ENCODE peak calls at places on chromosomes 3 and 15, in five cellular contexts. One of them, this sample, is unnamed.

GRCh38 chr3:42101048-42101447 is 9.9 kb downstream of the TRAK1 start:
- DNase-seq in ovary: no peak
- DNase-seq in heart right ventricle: peak
- DNase-seq in neural progenitor cell: no peak
- DNase-seq in HFF-Myc: no peak
- DNase-seq in this sample: peak

GRCh38 chr3:117510396-117510795 is 800.8 kb downstream of the TUSC7 start:
- DNase-seq in ovary: no peak
- DNase-seq in heart right ventricle: no peak
- DNase-seq in neural progenitor cell: no peak
- DNase-seq in HFF-Myc: no peak
- DNase-seq in this sample: no peak

GRCh38 chr15:36428102-36428845 is 151.2 kb upstream of the CDIN1 start:
- DNase-seq in ovary: no peak
- DNase-seq in heart right ventricle: no peak
- DNase-seq in neural progenitor cell: no peak
- DNase-seq in HFF-Myc: peak
- DNase-seq in this sample: no peak

GRCh38 chr15:89197503-89197971 is 23.8 kb downstream of the RLBP1 start:
- DNase-seq in ovary: no peak
- DNase-seq in heart right ventricle: no peak
- DNase-seq in neural progenitor cell: peak
- DNase-seq in HFF-Myc: no peak
- DNase-seq in this sample: no peak

GRCh38 chr15:58240191-58240932 is 102.2 kb downstream of the AQP9 start:
- DNase-seq in ovary: no peak
- DNase-seq in heart right ventricle: no peak
- DNase-seq in neural progenitor cell: no peak
- DNase-seq in HFF-Myc: no peak
- DNase-seq in this sample: no peak

GRCh38 chr3:50583897-50584296 is 14.6 kb downstream of the HEMK1 start:
- DNase-seq in ovary: no peak
- DNase-seq in heart right ventricle: peak
- DNase-seq in neural progenitor cell: no peak
- DNase-seq in HFF-Myc: no peak
- DNase-seq in this sample: peak

GRCh38 chr3:71444028-71444860 is 139.3 kb downstream of the FOXP1 start:
- DNase-seq in ovary: no peak
- DNase-seq in heart right ventricle: no peak
- DNase-seq in neural progenitor cell: no peak
- DNase-seq in HFF-Myc: peak
- DNase-seq in this sample: no peak

GRCh38 chr15:63405683-63406456 is 24.2 kb upstream of the CA12 start:
- DNase-seq in ovary: no peak
- DNase-seq in heart right ventricle: no peak
- DNase-seq in neural progenitor cell: no peak
- DNase-seq in HFF-Myc: no peak
- DNase-seq in this sample: peak

GRCh38 chr15:39804026-39804425 is 21.4 kb upstream of the FSIP1 start:
- DNase-seq in ovary: no peak
- DNase-seq in heart right ventricle: no peak
- DNase-seq in neural progenitor cell: no peak
- DNase-seq in HFF-Myc: no peak
- DNase-seq in this sample: no peak

GRCh38 chr15:98657721-98658120 is 9.4 kb downstream of the IGF1R start:
- DNase-seq in ovary: no peak
- DNase-seq in heart right ventricle: no peak
- DNase-seq in neural progenitor cell: no peak
- DNase-seq in HFF-Myc: no peak
- DNase-seq in this sample: no peak

GRCh38 chr3:105906834-105907233 is 38.0 kb upstream of the CBLB start:
- DNase-seq in ovary: no peak
- DNase-seq in heart right ventricle: no peak
- DNase-seq in neural progenitor cell: no peak
- DNase-seq in HFF-Myc: no peak
- DNase-seq in this sample: peak

GRCh38 chr3:40847571-40847992 is 322.8 kb downstream of the ZNF621 start:
- DNase-seq in ovary: no peak
- DNase-seq in heart right ventricle: no peak
- DNase-seq in neural progenitor cell: peak
- DNase-seq in HFF-Myc: no peak
- DNase-seq in this sample: no peak

GRCh38 chr3:17590465-17590864 is 152.0 kb downstream of the TBC1D5 start:
- DNase-seq in ovary: no peak
- DNase-seq in heart right ventricle: no peak
- DNase-seq in neural progenitor cell: no peak
- DNase-seq in HFF-Myc: no peak
- DNase-seq in this sample: no peak

GRCh38 chr15:89167267-89168176 is 53.9 kb downstream of the RLBP1 start:
- DNase-seq in ovary: no peak
- DNase-seq in heart right ventricle: no peak
- DNase-seq in neural progenitor cell: no peak
- DNase-seq in HFF-Myc: peak
- DNase-seq in this sample: peak

GRCh38 chr15:67641453-67641852 is 99.0 kb downstream of the MAP2K5 start:
- DNase-seq in ovary: no peak
- DNase-seq in heart right ventricle: no peak
- DNase-seq in neural progenitor cell: no peak
- DNase-seq in HFF-Myc: no peak
- DNase-seq in this sample: no peak
- TF ChIP-seq CTCF in ovary: no peak
- TF ChIP-seq CTCF in heart right ventricle: no peak
- TF ChIP-seq CTCF in neural progenitor cell: peak
- TF ChIP-seq CTCF in HFF-Myc: no peak
- TF ChIP-seq CTCF in this sample: no peak

DNA sequence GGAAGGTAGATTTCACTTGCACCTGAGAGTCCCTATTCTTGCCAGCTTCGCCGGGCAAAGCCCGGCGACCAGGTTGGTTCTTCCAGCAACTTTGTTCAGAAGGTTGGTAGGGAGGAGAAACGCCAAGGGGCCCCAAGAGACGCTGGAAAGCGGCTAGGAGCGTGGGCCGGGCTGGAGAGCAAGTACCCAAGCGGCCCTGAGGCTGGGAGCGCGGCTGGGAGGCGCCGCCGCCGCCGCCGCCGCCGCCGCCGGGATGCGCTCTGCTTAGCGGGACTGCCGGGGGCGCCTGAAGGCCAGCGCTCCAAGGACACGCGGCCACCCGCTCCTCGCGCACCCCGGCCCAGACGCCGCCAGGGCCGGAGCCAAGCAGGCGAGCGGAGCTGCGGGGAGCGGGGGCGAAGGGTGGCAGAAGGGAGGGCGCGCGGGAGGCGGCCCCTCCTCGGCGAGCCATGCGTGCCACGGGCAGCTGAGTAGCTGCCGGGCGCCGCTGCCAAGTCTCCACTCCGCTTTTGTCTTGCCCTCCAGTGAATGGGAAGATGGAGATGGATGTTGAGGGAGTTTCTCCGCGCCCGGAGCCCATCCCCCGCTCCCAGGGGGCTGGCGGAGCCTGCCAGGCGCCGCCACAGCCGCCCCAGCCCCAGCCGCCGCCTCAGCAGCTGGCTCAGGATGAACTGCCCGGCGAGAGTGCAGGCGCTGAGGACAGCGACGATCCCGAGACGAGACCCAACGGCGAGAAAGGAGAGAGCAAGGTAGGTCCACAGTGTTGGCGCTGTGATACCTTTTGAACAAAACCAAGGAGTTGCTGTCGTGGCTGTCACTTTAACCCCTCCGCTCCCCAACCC is 227.3 kb upstream of the AZI2 start:
- DNase-seq in ovary: peak
- DNase-seq in heart right ventricle: peak
- DNase-seq in neural progenitor cell: peak
- DNase-seq in HFF-Myc: no peak
- DNase-seq in this sample: no peak
- H3K4me3 ChIP-seq in ovary: peak
- H3K4me3 ChIP-seq in heart right ventricle: peak
- H3K4me3 ChIP-seq in neural progenitor cell: peak
- H3K4me3 ChIP-seq in HFF-Myc: peak
- H3K4me3 ChIP-seq in this sample: peak

GRCh38 chr3:99013077-99013476 is 111.6 kb upstream of the DCBLD2 start:
- DNase-seq in ovary: no peak
- DNase-seq in heart right ventricle: no peak
- DNase-seq in neural progenitor cell: no peak
- DNase-seq in HFF-Myc: no peak
- DNase-seq in this sample: no peak
- TF ChIP-seq CTCF in ovary: no peak
- TF ChIP-seq CTCF in heart right ventricle: no peak
- TF ChIP-seq CTCF in neural progenitor cell: no peak
- TF ChIP-seq CTCF in HFF-Myc: no peak
- TF ChIP-seq CTCF in this sample: no peak

GRCh38 chr3:37993067-37993809 is 2.7 kb downstream of the VILL start:
- DNase-seq in ovary: no peak
- DNase-seq in heart right ventricle: no peak
- DNase-seq in neural progenitor cell: no peak
- DNase-seq in HFF-Myc: no peak
- DNase-seq in this sample: no peak
- H3K4me3 ChIP-seq in ovary: peak
- H3K4me3 ChIP-seq in heart right ventricle: peak
- H3K4me3 ChIP-seq in neural progenitor cell: no peak
- H3K4me3 ChIP-seq in HFF-Myc: peak
- H3K4me3 ChIP-seq in this sample: peak

GRCh38 chr3:62670351-62670750 is 204.9 kb downstream of the CADPS start:
- DNase-seq in ovary: no peak
- DNase-seq in heart right ventricle: no peak
- DNase-seq in neural progenitor cell: no peak
- DNase-seq in HFF-Myc: no peak
- DNase-seq in this sample: no peak

GRCh38 chr3:62669161-62669560 is 206.1 kb downstream of the CADPS start:
- DNase-seq in ovary: no peak
- DNase-seq in heart right ventricle: no peak
- DNase-seq in neural progenitor cell: peak
- DNase-seq in HFF-Myc: no peak
- DNase-seq in this sample: no peak

GRCh38 chr3:62667714-62668113 is 207.5 kb downstream of the CADPS start:
- DNase-seq in ovary: no peak
- DNase-seq in heart right ventricle: no peak
- DNase-seq in neural progenitor cell: peak
- DNase-seq in HFF-Myc: no peak
- DNase-seq in this sample: no peak

GRCh38 chr3:62662680-62663079 is 212.5 kb downstream of the CADPS start:
- DNase-seq in ovary: no peak
- DNase-seq in heart right ventricle: no peak
- DNase-seq in neural progenitor cell: no peak
- DNase-seq in HFF-Myc: no peak
- DNase-seq in this sample: no peak

GRCh38 chr3:62665627-62666433 is 209.4 kb downstream of the CADPS start:
- DNase-seq in ovary: peak
- DNase-seq in heart right ventricle: peak
- DNase-seq in neural progenitor cell: peak
- DNase-seq in HFF-Myc: peak
- DNase-seq in this sample: peak
- TF ChIP-seq CTCF in ovary: peak
- TF ChIP-seq CTCF in heart right ventricle: peak
- TF ChIP-seq CTCF in neural progenitor cell: peak
- TF ChIP-seq CTCF in HFF-Myc: peak
- TF ChIP-seq CTCF in this sample: peak

GRCh38 chr15:78206326-78207109 is 27.8 kb downstream of the ACSBG1 start:
- DNase-seq in ovary: no peak
- DNase-seq in heart right ventricle: no peak
- DNase-seq in neural progenitor cell: no peak
- DNase-seq in HFF-Myc: no peak
- DNase-seq in this sample: peak

GRCh38 chr15:78208341-78208844 is 26.0 kb downstream of the ACSBG1 start:
- DNase-seq in ovary: no peak
- DNase-seq in heart right ventricle: no peak
- DNase-seq in neural progenitor cell: no peak
- DNase-seq in HFF-Myc: no peak
- DNase-seq in this sample: peak

GRCh38 chr15:78205856-78206255 is 28.5 kb downstream of the ACSBG1 start:
- DNase-seq in ovary: no peak
- DNase-seq in heart right ventricle: no peak
- DNase-seq in neural progenitor cell: no peak
- DNase-seq in HFF-Myc: no peak
- DNase-seq in this sample: peak

GRCh38 chr15:78207641-78208340 is 26.6 kb downstream of the ACSBG1 start:
- DNase-seq in ovary: no peak
- DNase-seq in heart right ventricle: no peak
- DNase-seq in neural progenitor cell: no peak
- DNase-seq in HFF-Myc: no peak
- DNase-seq in this sample: peak

DNA sequence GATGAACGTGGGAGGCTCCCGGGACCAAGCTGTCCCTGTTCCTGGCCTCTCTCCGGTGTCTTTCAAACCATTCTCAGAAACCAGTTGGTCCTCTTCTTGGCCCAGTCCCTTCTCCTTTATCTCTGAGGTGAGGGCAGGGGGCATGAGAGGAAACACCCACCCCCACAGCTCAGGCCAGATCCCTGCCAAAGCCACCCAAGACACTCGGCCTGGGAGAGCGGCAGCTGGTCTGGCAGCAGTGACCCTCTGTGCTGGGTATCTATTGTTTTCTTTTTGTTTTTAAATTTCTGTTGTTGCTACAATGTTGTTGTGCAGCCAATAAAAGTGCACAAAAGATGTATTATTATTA is 27.3 kb downstream of the ACSBG1 start:
- DNase-seq in ovary: no peak
- DNase-seq in heart right ventricle: no peak
- DNase-seq in neural progenitor cell: no peak
- DNase-seq in HFF-Myc: no peak
- DNase-seq in this sample: no peak
- H3K4me3 ChIP-seq in ovary: no peak
- H3K4me3 ChIP-seq in heart right ventricle: no peak
- H3K4me3 ChIP-seq in neural progenitor cell: no peak
- H3K4me3 ChIP-seq in HFF-Myc: no peak
- H3K4me3 ChIP-seq in this sample: no peak

DNA sequence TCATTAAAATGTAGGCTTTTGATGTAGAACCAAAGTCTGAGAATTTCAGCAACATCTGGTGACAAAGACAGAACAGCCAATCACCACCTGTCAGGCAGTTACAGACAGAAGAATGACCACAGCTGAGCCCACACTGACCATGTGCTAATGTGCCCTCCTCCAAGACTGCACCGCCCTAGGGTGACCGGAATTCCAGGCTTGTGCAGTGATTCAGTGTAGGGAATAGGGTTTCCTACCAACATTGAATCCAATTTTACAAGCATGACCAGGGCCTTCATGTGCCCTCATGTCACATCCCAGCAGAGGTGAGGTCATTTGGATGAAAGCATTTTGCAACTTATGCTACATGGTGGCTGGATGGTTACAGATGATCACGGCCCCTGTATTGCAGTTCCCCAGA is 412.5 kb downstream of the SOX2 start:
- DNase-seq in ovary: no peak
- DNase-seq in heart right ventricle: no peak
- DNase-seq in neural progenitor cell: no peak
- DNase-seq in HFF-Myc: no peak
- DNase-seq in this sample: no peak
- TF ChIP-seq CTCF in ovary: no peak
- TF ChIP-seq CTCF in heart right ventricle: no peak
- TF ChIP-seq CTCF in neural progenitor cell: no peak
- TF ChIP-seq CTCF in HFF-Myc: no peak
- TF ChIP-seq CTCF in this sample: no peak

GRCh38 chr3:128491900-128492352 is 1.1 kb downstream of the GATA2 start:
- DNase-seq in ovary: no peak
- DNase-seq in heart right ventricle: no peak
- DNase-seq in neural progenitor cell: no peak
- DNase-seq in HFF-Myc: no peak
- DNase-seq in this sample: no peak
- H3K4me3 ChIP-seq in ovary: peak
- H3K4me3 ChIP-seq in heart right ventricle: peak
- H3K4me3 ChIP-seq in neural progenitor cell: peak
- H3K4me3 ChIP-seq in HFF-Myc: peak
- H3K4me3 ChIP-seq in this sample: no peak